ENCODE peak calls at places on chromosomes 2 and 18, in nine cellular contexts. E is effector memory CD4-positive, alpha-beta T cell; S is LoVo; J is CD8-positive, alpha-beta memory T cell; K is HS-5; H is stimulated activated CD8-positive, alpha-beta memory T cell treated with anti-CD3 and anti-CD28 coated beads, Interleukin-15, amount 100 ng/mL, for 24 hours; M is fibroblast of the conjunctiva; N is SK-MEL-5; W is GM23248. I is an unnamed sample.

GRCh38 chr2:127133793-127134192 is 26.8 kb upstream of the BIN1 start:
- DNase-seq in M (no peak), S (no peak), N (no peak), K (no peak), W (no peak), E (no peak), H (no peak), J (no peak), I (no peak)

GRCh38 chr2:148545387-148546256 is 98.9 kb upstream of the EPC2 start:
- DNase-seq in H (no peak), E (no peak), K (no peak), S (no peak), M (no peak), J (no peak), N (no peak), W (no peak), I (no peak)

GRCh38 chr2:96083064-96083889 is 33.1 kb downstream of the ADRA2B start:
- DNase-seq in J (no peak), H (no peak), K (no peak), N (no peak), S (no peak), W (no peak), E (no peak), M (no peak), I (no peak)

GRCh38 chr2:98029718-98030222 is 34.0 kb upstream of the TMEM131 start:
- DNase-seq in W (peak; percentile 24), K (no peak), M (no peak), E (no peak), S (no peak), J (no peak), H (no peak), N (no peak), I (no peak)

GRCh38 chr2:185385157-185385556 is 353.4 kb upstream of the FSIP2 start:
- DNase-seq in W (no peak), S (no peak), N (no peak), J (no peak), E (no peak), K (no peak), M (no peak), H (no peak), I (no peak)

GRCh38 chr2:61855178-61855523 is 1.3 kb upstream of the FAM161A start:
- DNase-seq in S (peak; percentile 24), K (no peak), N (no peak), H (no peak), E (no peak), J (no peak), M (no peak), W (no peak), I (no peak)

GRCh38 chr2:159708066-159708760 is 4.1 kb upstream of the MARCHF7 start:
- DNase-seq in J (no peak), N (no peak), S (no peak), H (no peak), E (no peak), W (no peak), K (no peak), M (no peak), I (no peak)

GRCh38 chr2:85156141-85156540 is 22.9 kb downstream of the TCF7L1 start:
- DNase-seq in E (no peak), S (no peak), N (no peak), K (no peak), J (no peak), W (no peak), M (no peak), H (no peak), I (no peak)

GRCh38 chr18:77112161-77112801 is 20.3 kb downstream of the MBP start:
- DNase-seq in E (no peak), N (no peak), H (no peak), M (no peak), J (no peak), S (no peak), W (no peak), K (no peak), I (no peak)

GRCh38 chr2:7899923-7900322 is 781.9 kb upstream of the ID2 start:
- DNase-seq in W (no peak), H (no peak), K (no peak), S (no peak), J (no peak), E (no peak), N (no peak), M (no peak), I (no peak)

GRCh38 chr2:119480718-119481142 is 43.6 kb downstream of the SCTR start:
- DNase-seq in N (no peak), W (no peak), H (no peak), M (no peak), J (no peak), E (no peak), K (no peak), S (no peak), I (no peak)

GRCh38 chr2:147224070-147224469 is 620.8 kb upstream of the ACVR2A start:
- DNase-seq in H (no peak), J (no peak), K (peak; percentile 47), E (no peak), N (no peak), W (peak; percentile 23), M (no peak), S (no peak), I (no peak)

GRCh38 chr2:26511466-26511865 is 33.5 kb upstream of the OTOF start:
- DNase-seq in W (no peak), N (no peak), K (no peak), H (no peak), J (no peak), M (no peak), S (no peak), E (no peak), I (no peak)

I was measured in epithelial cell of prostate.